ENCODE peak calls at places on chromosome 1, in nine cellular contexts. U is cardiac fibroblast, S is transverse colon, L is kidney, M is adrenal gland, H is upper lobe of right lung, Q is colonic mucosa, D is body of pancreas, E is GM06990. R is an unnamed sample.

GRCh38 chr1:178727014-178727895 is 2.2 kb downstream of the RALGPS2 start:
- DNase-seq in U (peak), S (no peak), L (no peak), M (no peak), H (no peak), Q (peak), D (peak), E (no peak), R (no peak)

GRCh38 chr1:41413748-41414281 is 52.6 kb downstream of the FOXO6 start:
- DNase-seq in U (no peak), S (no peak), L (peak), M (no peak), H (no peak), Q (no peak), D (no peak), E (no peak), R (no peak)

GRCh38 chr1:116164056-116164889 is 53.1 kb downstream of the MAB21L3 start:
- DNase-seq in U (no peak), S (no peak), L (no peak), M (no peak), H (no peak), Q (peak), D (no peak), E (no peak), R (no peak)

GRCh38 chr1:21262282-21263051 is 27.8 kb downstream of the ECE1 start:
- DNase-seq in U (peak), S (peak), L (peak), M (peak), H (no peak), Q (peak), D (peak), E (no peak), R (no peak)

GRCh38 chr1:25795227-25795626 is 4.8 kb upstream of the SELENON start:
- DNase-seq in U (no peak), S (no peak), L (no peak), M (no peak), H (no peak), Q (no peak), D (no peak), E (no peak), R (no peak)

GRCh38 chr1:21631944-21632887 is 36.9 kb downstream of the RAP1GAP start:
- DNase-seq in U (no peak), S (peak), L (no peak), M (peak), H (no peak), Q (peak), D (peak), E (no peak), R (no peak)

GRCh38 chr1:235643837-235644692 is 5.5 kb downstream of the GNG4 start:
- DNase-seq in U (no peak), S (no peak), L (no peak), M (no peak), H (no peak), Q (no peak), D (no peak), E (no peak), R (no peak)

GRCh38 chr1:33030575-33030974 is 6.1 kb downstream of the AK2 start:
- DNase-seq in U (peak), S (no peak), L (no peak), M (peak), H (no peak), Q (no peak), D (no peak), E (no peak), R (no peak)

GRCh38 chr1:905071-905749 is 18.5 kb upstream of the SAMD11 start:
- DNase-seq in U (peak), S (peak), L (peak), M (peak), H (peak), Q (peak), D (peak), E (peak), R (peak)

GRCh38 chr1:234320549-234320948 is 52.7 kb upstream of the COA6 start:
- DNase-seq in U (no peak), S (no peak), L (no peak), M (no peak), H (no peak), Q (no peak), D (no peak), E (no peak), R (no peak)

GRCh38 chr1:180560868-180561600 is 2.3 kb downstream of the OVAAL start:
- DNase-seq in U (peak), S (no peak), L (no peak), M (no peak), H (no peak), Q (no peak), D (no peak), E (no peak), R (no peak)

GRCh38 chr1:38117444-38117887 is 70.9 kb upstream of the POU3F1 start:
- DNase-seq in U (no peak), S (no peak), L (no peak), M (no peak), H (no peak), Q (no peak), D (no peak), E (no peak), R (no peak)

GRCh38 chr1:102120910-102121309 is 124.2 kb upstream of the OLFM3 start:
- DNase-seq in U (no peak), S (no peak), L (peak), M (no peak), H (no peak), Q (no peak), D (no peak), E (no peak), R (no peak)

GRCh38 chr1:109091196-109092193 is 931 bp downstream of the TMEM167B start:
- DNase-seq in U (peak), S (peak), L (no peak), M (no peak), H (no peak), Q (peak), D (peak), E (no peak), R (no peak)

GRCh38 chr1:57310992-57311790 is 112.7 kb downstream of the DAB1 start:
- DNase-seq in U (no peak), S (peak), L (no peak), M (no peak), H (no peak), Q (peak), D (no peak), E (no peak), R (no peak)

GRCh38 chr1:22773981-22774471 is 63.4 kb downstream of the EPHB2 start:
- DNase-seq in U (peak), S (peak), L (peak), M (peak), H (no peak), Q (peak), D (peak), E (no peak), R (no peak)

GRCh38 chr1:5740865-5741860 is 251.1 kb downstream of the NPHP4 start:
- DNase-seq in U (no peak), S (no peak), L (no peak), M (no peak), H (peak), Q (no peak), D (no peak), E (no peak), R (no peak)

GRCh38 chr1:1373051-1373450 is 2.0 kb downstream of the AURKAIP1 start:
- DNase-seq in U (no peak), S (no peak), L (peak), M (no peak), H (no peak), Q (no peak), D (no peak), E (no peak), R (no peak)

GRCh38 chr1:201171063-201172036 is 17.1 kb upstream of the TMEM9 start:
- DNase-seq in U (peak), S (peak), L (no peak), M (peak), H (no peak), Q (peak), D (peak), E (peak), R (peak)

GRCh38 chr1:170765712-170766330 is 101.9 kb downstream of the PRRX1 start:
- DNase-seq in U (peak), S (no peak), L (no peak), M (no peak), H (no peak), Q (no peak), D (no peak), E (no peak), R (no peak)

GRCh38 chr1:184890539-184890973 is 83.8 kb downstream of the NIBAN1 start:
- DNase-seq in U (peak), S (no peak), L (no peak), M (peak), H (no peak), Q (no peak), D (peak), E (no peak), R (no peak)

GRCh38 chr1:47991187-47991586 is 6.0 kb downstream of the TRABD2B start:
- DNase-seq in U (peak), S (no peak), L (no peak), M (no peak), H (no peak), Q (no peak), D (no peak), E (no peak), R (no peak)

GRCh38 chr1:48841945-48842344 is 65.3 kb upstream of the BEND5 start:
- DNase-seq in U (no peak), S (no peak), L (no peak), M (no peak), H (no peak), Q (no peak), D (no peak), E (no peak), R (no peak)

GRCh38 chr1:160353223-160353622 is 10.0 kb downstream of the NCSTN start:
- DNase-seq in U (no peak), S (no peak), L (no peak), M (no peak), H (no peak), Q (no peak), D (no peak), E (no peak), R (no peak)

GRCh38 chr1:77014396-77014795 is 147.1 kb downstream of the ST6GALNAC5 start:
- DNase-seq in U (no peak), S (no peak), L (no peak), M (no peak), H (no peak), Q (no peak), D (no peak), E (no peak), R (no peak)

GRCh38 chr1:162373072-162373427 is 3.6 kb downstream of the SPATA46 start:
- DNase-seq in U (no peak), S (no peak), L (no peak), M (no peak), H (no peak), Q (no peak), D (no peak), E (no peak), R (no peak)

GRCh38 chr1:6962390-6962955 is 177.2 kb downstream of the CAMTA1 start:
- DNase-seq in U (no peak), S (peak), L (peak), M (no peak), H (no peak), Q (peak), D (peak), E (peak), R (peak)

GRCh38 chr1:201602413-201603265 is 63.7 kb downstream of the NAV1 start:
- DNase-seq in U (peak), S (peak), L (no peak), M (no peak), H (no peak), Q (no peak), D (peak), E (no peak), R (no peak)

GRCh38 chr1:111197598-111198289 is 2.7 kb downstream of the DENND2D start:
- DNase-seq in U (peak), S (no peak), L (peak), M (no peak), H (no peak), Q (peak), D (peak), E (peak), R (no peak)

DNA sequence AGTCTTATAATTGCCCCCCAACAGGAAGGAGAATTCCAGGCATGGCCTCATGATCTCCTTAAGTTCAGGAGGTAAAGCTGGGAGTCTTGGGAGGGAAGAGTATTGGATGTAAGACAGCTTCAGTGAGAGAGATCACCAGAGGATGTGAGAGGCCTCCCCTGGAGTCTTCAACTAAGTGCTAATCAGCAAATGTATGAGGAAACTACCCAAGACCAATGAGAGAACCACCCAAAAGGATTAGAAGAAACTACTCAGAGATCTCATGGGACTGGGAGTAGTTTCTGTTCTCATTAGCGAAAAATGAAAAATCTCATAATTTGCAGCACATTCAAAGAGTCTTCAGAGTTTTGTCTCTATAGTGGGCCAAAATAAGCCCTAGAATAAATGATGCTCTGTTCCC is 36.6 kb upstream of the WNT2B start:
- DNase-seq in U (no peak), S (no peak), L (no peak), M (no peak), H (no peak), Q (no peak), D (no peak), E (no peak), R (no peak)
- TF ChIP-seq CTCF in U (no peak), S (no peak), L (no peak), M (no peak), H (no peak), Q (no peak), D (no peak), E (no peak), R (no peak)

DNA sequence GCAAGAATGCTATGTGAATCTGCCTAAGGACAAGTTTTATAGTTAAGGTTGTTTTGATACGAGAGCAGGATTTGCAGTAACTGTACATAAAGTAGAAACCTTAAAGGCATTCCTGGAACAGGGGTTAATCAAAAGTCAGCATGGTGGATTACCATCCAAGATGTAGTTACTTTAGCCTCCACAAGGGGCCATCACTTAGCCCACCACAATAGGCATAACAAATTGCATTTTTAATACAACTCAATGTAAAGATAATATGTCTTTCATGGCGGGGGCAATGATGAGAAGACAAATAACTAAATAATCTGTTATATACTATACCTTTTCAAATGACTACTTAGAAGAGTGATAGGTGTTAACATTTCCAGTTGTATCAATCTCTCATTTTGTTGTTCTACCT is 611.2 kb upstream of the ADGRL4 start:
- DNase-seq in U (peak), S (no peak), L (no peak), M (no peak), H (no peak), Q (no peak), D (no peak), E (no peak), R (no peak)
- TF ChIP-seq CTCF in U (peak), S (no peak), L (no peak), M (no peak), H (no peak), Q (no peak), D (no peak), E (peak), R (no peak)

DNA sequence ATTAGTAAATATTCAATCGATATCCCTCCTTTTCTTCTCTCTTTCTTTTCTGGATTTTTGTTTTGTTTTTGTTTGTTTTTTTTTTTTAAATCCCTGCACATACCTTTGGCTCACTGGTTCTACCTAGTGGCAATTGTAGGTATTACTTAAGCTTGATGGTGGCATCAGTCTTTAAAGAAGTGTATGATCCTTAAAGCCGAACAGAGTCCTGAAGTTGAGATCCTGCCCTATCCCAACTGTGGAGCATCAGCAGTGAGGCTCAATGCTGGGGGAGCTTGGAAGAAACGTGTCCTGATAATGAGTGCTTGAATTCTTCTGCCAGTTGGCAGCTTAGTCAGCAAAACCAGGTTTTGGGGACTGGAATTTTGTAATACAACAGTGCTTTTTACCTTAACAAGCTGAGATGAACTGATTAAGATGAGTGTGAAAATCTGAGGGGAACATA is 60.8 kb downstream of the FASLG start:
- DNase-seq in U (peak), S (no peak), L (no peak), M (no peak), H (no peak), Q (no peak), D (no peak), E (no peak), R (peak)
- TF ChIP-seq CTCF in U (peak), S (peak), L (peak), M (peak), H (peak), Q (peak), D (peak), E (peak), R (peak)

GRCh38 chr1:156516821-156517220 is 16.2 kb upstream of the MEF2D start:
- DNase-seq in U (no peak), S (peak), L (no peak), M (no peak), H (no peak), Q (no peak), D (no peak), E (no peak), R (no peak)
- TF ChIP-seq CTCF in U (no peak), S (no peak), L (no peak), M (no peak), H (no peak), Q (no peak), D (no peak), E (no peak), R (no peak)

DNA sequence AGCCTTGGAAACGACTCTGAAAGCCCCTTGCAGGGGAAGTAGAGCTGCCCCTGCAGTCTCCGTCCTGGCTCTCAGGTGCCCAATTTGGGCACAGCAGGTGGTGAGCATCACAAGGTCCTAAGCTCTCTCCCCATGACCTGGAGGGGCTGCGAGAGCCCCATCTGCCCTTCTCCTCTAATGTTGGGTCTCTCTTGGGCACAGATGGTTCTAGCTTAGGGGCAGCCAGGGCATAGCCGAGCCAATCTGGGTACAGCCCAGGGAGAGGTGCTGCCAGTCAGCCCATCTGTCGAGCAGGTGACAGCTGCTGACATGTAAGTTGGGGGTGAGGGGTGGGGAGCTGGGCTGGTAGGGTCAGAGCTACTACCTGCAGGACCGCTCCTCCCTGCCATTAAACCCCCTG is 50.7 kb downstream of the SYT2 start:
- DNase-seq in U (no peak), S (no peak), L (no peak), M (no peak), H (no peak), Q (no peak), D (no peak), E (no peak), R (no peak)
- TF ChIP-seq CTCF in U (no peak), S (no peak), L (no peak), M (no peak), H (no peak), Q (no peak), D (no peak), E (no peak), R (no peak)

GRCh38 chr1:225865514-225865913 is 16.7 kb downstream of the TMEM63A start:
- DNase-seq in U (no peak), S (no peak), L (no peak), M (no peak), H (no peak), Q (no peak), D (no peak), E (no peak), R (no peak)
- TF ChIP-seq CTCF in U (no peak), S (no peak), L (no peak), M (no peak), H (no peak), Q (no peak), D (no peak), E (no peak), R (no peak)

GRCh38 chr1:151546006-151546925 is 6.2 kb downstream of the TUFT1 start:
- DNase-seq in U (no peak), S (no peak), L (no peak), M (no peak), H (no peak), Q (no peak), D (no peak), E (no peak), R (no peak)

GRCh38 chr1:151545542-151545941 is 5.4 kb downstream of the TUFT1 start:
- DNase-seq in U (no peak), S (no peak), L (no peak), M (no peak), H (no peak), Q (no peak), D (no peak), E (no peak), R (no peak)

GRCh38 chr1:151549199-151549598 is 9.1 kb downstream of the TUFT1 start:
- DNase-seq in U (no peak), S (no peak), L (no peak), M (no peak), H (no peak), Q (no peak), D (no peak), E (no peak), R (no peak)

GRCh38 chr1:151547119-151547899 is 7.2 kb downstream of the TUFT1 start:
- DNase-seq in U (peak), S (peak), L (peak), M (peak), H (peak), Q (peak), D (peak), E (no peak), R (no peak)

GRCh38 chr1:151547900-151548230 is 7.8 kb downstream of the TUFT1 start:
- DNase-seq in U (no peak), S (no peak), L (no peak), M (no peak), H (no peak), Q (no peak), D (no peak), E (no peak), R (no peak)
- TF ChIP-seq CTCF in U (no peak), S (no peak), L (no peak), M (no peak), H (no peak), Q (no peak), D (no peak), E (no peak), R (no peak)

R was measured in GM20000.